ENCODE peak calls at places on chromosomes 3 and 15, in nine cellular contexts. One of them, this sample, is unnamed.

GRCh38 chr3:71064976-71065763 is 518.4 kb downstream of the FOXP1 start:
- DNase-seq in transverse colon: peak; percentile 66
- DNase-seq in HCT116: no peak
- DNase-seq in tibial nerve: peak; percentile 39
- DNase-seq in A549: peak; percentile 36
- DNase-seq in CD8-positive, alpha-beta T cell: peak; percentile 76
- DNase-seq in breast epithelium: peak; percentile 64
- DNase-seq in esophagus squamous epithelium: no peak
- DNase-seq in mesendoderm: peak; percentile 76
- DNase-seq in this sample: peak; percentile 80

GRCh38 chr3:45787551-45787950 is 8.8 kb downstream of the SLC6A20 start:
- DNase-seq in transverse colon: no peak
- DNase-seq in HCT116: no peak
- DNase-seq in tibial nerve: no peak
- DNase-seq in A549: no peak
- DNase-seq in CD8-positive, alpha-beta T cell: no peak
- DNase-seq in breast epithelium: no peak
- DNase-seq in esophagus squamous epithelium: no peak
- DNase-seq in mesendoderm: no peak
- DNase-seq in this sample: no peak

GRCh38 chr3:161449784-161450183 is 46.8 kb upstream of the OTOL1 start:
- DNase-seq in transverse colon: no peak
- DNase-seq in HCT116: no peak
- DNase-seq in tibial nerve: no peak
- DNase-seq in A549: no peak
- DNase-seq in CD8-positive, alpha-beta T cell: no peak
- DNase-seq in breast epithelium: no peak
- DNase-seq in esophagus squamous epithelium: no peak
- DNase-seq in mesendoderm: no peak
- DNase-seq in this sample: no peak

GRCh38 chr3:2360815-2361214 is 262.1 kb downstream of the CNTN4 start:
- DNase-seq in transverse colon: no peak
- DNase-seq in HCT116: no peak
- DNase-seq in tibial nerve: no peak
- DNase-seq in A549: no peak
- DNase-seq in CD8-positive, alpha-beta T cell: no peak
- DNase-seq in breast epithelium: no peak
- DNase-seq in esophagus squamous epithelium: no peak
- DNase-seq in mesendoderm: no peak
- DNase-seq in this sample: no peak

GRCh38 chr15:39283531-39283930 is 297.3 kb upstream of the THBS1 start:
- DNase-seq in transverse colon: no peak
- DNase-seq in HCT116: no peak
- DNase-seq in tibial nerve: no peak
- DNase-seq in A549: no peak
- DNase-seq in CD8-positive, alpha-beta T cell: no peak
- DNase-seq in breast epithelium: no peak
- DNase-seq in esophagus squamous epithelium: no peak
- DNase-seq in mesendoderm: no peak
- DNase-seq in this sample: no peak

GRCh38 chr3:64575211-64575844 is 112.5 kb downstream of the ADAMTS9 start:
- DNase-seq in transverse colon: no peak
- DNase-seq in HCT116: peak; percentile 13
- DNase-seq in tibial nerve: no peak
- DNase-seq in A549: peak; percentile 13
- DNase-seq in CD8-positive, alpha-beta T cell: no peak
- DNase-seq in breast epithelium: no peak
- DNase-seq in esophagus squamous epithelium: no peak
- DNase-seq in mesendoderm: peak; percentile 59
- DNase-seq in this sample: no peak

GRCh38 chr3:73784647-73785420 is 160.1 kb upstream of the PDZRN3 start:
- DNase-seq in transverse colon: no peak
- DNase-seq in HCT116: no peak
- DNase-seq in tibial nerve: no peak
- DNase-seq in A549: no peak
- DNase-seq in CD8-positive, alpha-beta T cell: no peak
- DNase-seq in breast epithelium: no peak
- DNase-seq in esophagus squamous epithelium: no peak
- DNase-seq in mesendoderm: no peak
- DNase-seq in this sample: no peak

GRCh38 chr3:9770276-9770812 is 597 bp upstream of the CAMK1 start:
- DNase-seq in transverse colon: peak; percentile 86
- DNase-seq in HCT116: no peak
- DNase-seq in tibial nerve: peak; percentile 94
- DNase-seq in A549: no peak
- DNase-seq in CD8-positive, alpha-beta T cell: no peak
- DNase-seq in breast epithelium: peak; percentile 77
- DNase-seq in esophagus squamous epithelium: no peak
- DNase-seq in mesendoderm: no peak
- DNase-seq in this sample: no peak

GRCh38 chr15:90191795-90192494 is 9.2 kb upstream of the SEMA4B start:
- DNase-seq in transverse colon: peak; percentile 91
- DNase-seq in HCT116: peak; percentile 16
- DNase-seq in tibial nerve: peak; percentile 43
- DNase-seq in A549: no peak
- DNase-seq in CD8-positive, alpha-beta T cell: peak; percentile 37
- DNase-seq in breast epithelium: peak; percentile 75
- DNase-seq in esophagus squamous epithelium: peak; percentile 55
- DNase-seq in mesendoderm: no peak
- DNase-seq in this sample: peak; percentile 77

GRCh38 chr3:136518102-136518501 is 234.1 kb downstream of the STAG1 start:
- DNase-seq in transverse colon: no peak
- DNase-seq in HCT116: no peak
- DNase-seq in tibial nerve: no peak
- DNase-seq in A549: no peak
- DNase-seq in CD8-positive, alpha-beta T cell: no peak
- DNase-seq in breast epithelium: no peak
- DNase-seq in esophagus squamous epithelium: no peak
- DNase-seq in mesendoderm: no peak
- DNase-seq in this sample: no peak

GRCh38 chr15:80876034-80876433 is 96.9 kb downstream of the CEMIP start:
- DNase-seq in transverse colon: no peak
- DNase-seq in HCT116: no peak
- DNase-seq in tibial nerve: no peak
- DNase-seq in A549: no peak
- DNase-seq in CD8-positive, alpha-beta T cell: no peak
- DNase-seq in breast epithelium: no peak
- DNase-seq in esophagus squamous epithelium: no peak
- DNase-seq in mesendoderm: no peak
- DNase-seq in this sample: peak; percentile 30

GRCh38 chr3:16364963-16365362 is 100.0 kb downstream of the OXNAD1 start:
- DNase-seq in transverse colon: no peak
- DNase-seq in HCT116: no peak
- DNase-seq in tibial nerve: no peak
- DNase-seq in A549: no peak
- DNase-seq in CD8-positive, alpha-beta T cell: no peak
- DNase-seq in breast epithelium: no peak
- DNase-seq in esophagus squamous epithelium: no peak
- DNase-seq in mesendoderm: no peak
- DNase-seq in this sample: no peak

DNA sequence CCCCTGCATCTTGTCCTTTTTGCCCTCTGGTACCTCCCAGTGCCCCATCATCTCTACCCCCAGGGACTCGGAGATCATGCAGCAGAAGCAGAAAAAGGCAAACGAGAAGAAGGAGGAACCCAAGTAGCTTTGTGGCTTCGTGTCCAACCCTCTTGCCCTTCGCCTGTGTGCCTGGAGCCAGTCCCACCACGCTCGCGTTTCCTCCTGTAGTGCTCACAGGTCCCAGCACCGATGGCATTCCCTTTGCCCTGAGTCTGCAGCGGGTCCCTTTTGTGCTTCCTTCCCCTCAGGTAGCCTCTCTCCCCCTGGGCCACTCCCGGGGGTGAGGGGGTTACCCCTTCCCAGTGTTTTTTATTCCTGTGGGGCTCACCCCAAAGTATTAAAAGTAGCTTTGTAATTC is 1.5 kb downstream of the SERF2 start:
- DNase-seq in transverse colon: no peak
- DNase-seq in HCT116: no peak
- DNase-seq in tibial nerve: no peak
- DNase-seq in A549: no peak
- DNase-seq in CD8-positive, alpha-beta T cell: no peak
- DNase-seq in breast epithelium: no peak
- DNase-seq in esophagus squamous epithelium: no peak
- DNase-seq in mesendoderm: no peak
- DNase-seq in this sample: no peak
- H3K4me3 ChIP-seq in transverse colon: peak overlapping the region; percentile 90
- H3K4me3 ChIP-seq in HCT116: peak overlapping the region; percentile 99
- H3K4me3 ChIP-seq in tibial nerve: peak overlapping the region; percentile 93
- H3K4me3 ChIP-seq in A549: peak overlapping the region; percentile 100
- H3K4me3 ChIP-seq in CD8-positive, alpha-beta T cell: peak overlapping the region; percentile 98
- H3K4me3 ChIP-seq in breast epithelium: peak overlapping the region; percentile 98
- H3K4me3 ChIP-seq in esophagus squamous epithelium: peak overlapping the region; percentile 78
- H3K4me3 ChIP-seq in mesendoderm: no peak overlapping the region
- H3K4me3 ChIP-seq in this sample: peak overlapping the region; percentile 93

GRCh38 chr15:70318996-70319465 is 221.3 kb upstream of the TLE3 start:
- DNase-seq in transverse colon: peak; percentile 46
- DNase-seq in HCT116: no peak
- DNase-seq in tibial nerve: no peak
- DNase-seq in A549: no peak
- DNase-seq in CD8-positive, alpha-beta T cell: no peak
- DNase-seq in breast epithelium: no peak
- DNase-seq in esophagus squamous epithelium: no peak
- DNase-seq in mesendoderm: no peak
- DNase-seq in this sample: no peak
- H3K4me1 ChIP-seq in transverse colon: peaks cover 26% of the 10 kb centered on the region
- H3K4me1 ChIP-seq in HCT116: peaks cover 3% of the 10 kb centered on the region
- H3K4me1 ChIP-seq in tibial nerve: peaks cover 43% of the 10 kb centered on the region
- H3K4me1 ChIP-seq in A549: peaks cover 4% of the 10 kb centered on the region
- H3K4me1 ChIP-seq in CD8-positive, alpha-beta T cell: no peaks in the 10 kb centered on the region
- H3K4me1 ChIP-seq in breast epithelium: peaks cover 15% of the 10 kb centered on the region
- H3K4me1 ChIP-seq in esophagus squamous epithelium: peaks cover 14% of the 10 kb centered on the region
- H3K4me1 ChIP-seq in mesendoderm: peaks cover 29% of the 10 kb centered on the region
- H3K4me1 ChIP-seq in this sample: no peaks in the 10 kb centered on the region

DNA sequence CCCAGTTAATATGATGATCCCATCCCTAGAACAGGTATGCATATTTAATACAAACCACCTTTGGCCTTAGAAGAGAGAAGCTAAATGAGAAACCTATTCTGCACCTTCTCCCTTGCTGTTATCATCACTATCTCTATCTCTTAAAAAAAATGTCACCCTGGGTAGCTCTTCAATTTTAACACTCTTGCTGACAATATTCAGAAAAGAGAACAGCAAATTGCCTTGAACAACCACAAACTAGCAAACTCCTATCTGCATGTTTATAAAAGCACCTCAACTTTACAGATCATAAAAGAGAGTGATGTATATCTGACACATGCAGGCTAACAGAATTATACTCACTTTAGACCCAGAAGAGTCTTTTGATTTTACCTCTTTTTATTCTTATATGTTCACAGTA is 7.4 kb downstream of the TOP2B start:
- DNase-seq in transverse colon: no peak
- DNase-seq in HCT116: no peak
- DNase-seq in tibial nerve: no peak
- DNase-seq in A549: no peak
- DNase-seq in CD8-positive, alpha-beta T cell: no peak
- DNase-seq in breast epithelium: no peak
- DNase-seq in esophagus squamous epithelium: no peak
- DNase-seq in mesendoderm: no peak
- DNase-seq in this sample: no peak
- H3K4me3 ChIP-seq in transverse colon: no peak overlapping the region
- H3K4me3 ChIP-seq in HCT116: no peak overlapping the region
- H3K4me3 ChIP-seq in tibial nerve: no peak overlapping the region
- H3K4me3 ChIP-seq in A549: no peak overlapping the region
- H3K4me3 ChIP-seq in CD8-positive, alpha-beta T cell: no peak overlapping the region
- H3K4me3 ChIP-seq in breast epithelium: no peak overlapping the region
- H3K4me3 ChIP-seq in esophagus squamous epithelium: no peak overlapping the region
- H3K4me3 ChIP-seq in mesendoderm: no peak overlapping the region
- H3K4me3 ChIP-seq in this sample: no peak overlapping the region

DNA sequence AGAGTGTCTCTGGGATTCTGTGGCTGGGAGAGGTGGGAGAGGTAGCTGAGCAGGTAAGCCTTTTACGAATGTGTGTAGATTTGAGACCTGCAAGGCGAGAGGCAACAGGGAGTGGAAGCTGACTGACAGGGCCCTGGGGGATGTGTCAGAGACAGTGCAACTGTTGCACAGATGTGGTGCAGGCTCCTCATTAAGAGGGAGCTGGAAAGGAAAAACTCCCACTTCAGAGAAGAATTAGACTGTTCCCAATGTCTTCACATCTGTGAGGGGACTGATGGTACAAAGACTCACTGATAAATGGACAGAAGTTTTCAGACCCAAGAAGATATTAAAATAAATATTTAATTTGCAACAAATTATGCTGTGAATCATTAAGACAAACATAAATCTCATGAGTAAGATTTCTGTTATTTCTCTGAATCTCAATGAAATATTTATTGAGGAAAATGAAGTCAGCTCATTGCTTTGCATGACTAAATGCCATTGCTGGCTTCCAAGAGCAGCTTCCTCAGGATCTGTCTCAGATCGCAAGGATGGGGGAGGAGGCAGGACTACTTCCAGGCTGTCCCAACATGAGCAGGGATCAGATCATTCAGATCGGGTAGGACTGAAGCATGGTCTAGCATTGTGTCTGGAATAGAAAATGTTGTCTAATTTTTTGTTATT is 127.3 kb upstream of the ROPN1 start:
- DNase-seq in transverse colon: no peak
- DNase-seq in HCT116: no peak
- DNase-seq in tibial nerve: no peak
- DNase-seq in A549: no peak
- DNase-seq in CD8-positive, alpha-beta T cell: no peak
- DNase-seq in breast epithelium: no peak
- DNase-seq in esophagus squamous epithelium: no peak
- DNase-seq in mesendoderm: no peak
- DNase-seq in this sample: no peak
- H3K4me1 ChIP-seq in transverse colon: no peaks in the 10 kb centered on the region
- H3K4me1 ChIP-seq in HCT116: no peaks in the 10 kb centered on the region
- H3K4me1 ChIP-seq in tibial nerve: no peaks in the 10 kb centered on the region
- H3K4me1 ChIP-seq in A549: peaks cover 29% of the 10 kb centered on the region
- H3K4me1 ChIP-seq in CD8-positive, alpha-beta T cell: no peaks in the 10 kb centered on the region
- H3K4me1 ChIP-seq in breast epithelium: no peaks in the 10 kb centered on the region
- H3K4me1 ChIP-seq in esophagus squamous epithelium: peaks cover 7% of the 10 kb centered on the region
- H3K4me1 ChIP-seq in mesendoderm: no peaks in the 10 kb centered on the region
- H3K4me1 ChIP-seq in this sample: peaks cover 3% of the 10 kb centered on the region

DNA sequence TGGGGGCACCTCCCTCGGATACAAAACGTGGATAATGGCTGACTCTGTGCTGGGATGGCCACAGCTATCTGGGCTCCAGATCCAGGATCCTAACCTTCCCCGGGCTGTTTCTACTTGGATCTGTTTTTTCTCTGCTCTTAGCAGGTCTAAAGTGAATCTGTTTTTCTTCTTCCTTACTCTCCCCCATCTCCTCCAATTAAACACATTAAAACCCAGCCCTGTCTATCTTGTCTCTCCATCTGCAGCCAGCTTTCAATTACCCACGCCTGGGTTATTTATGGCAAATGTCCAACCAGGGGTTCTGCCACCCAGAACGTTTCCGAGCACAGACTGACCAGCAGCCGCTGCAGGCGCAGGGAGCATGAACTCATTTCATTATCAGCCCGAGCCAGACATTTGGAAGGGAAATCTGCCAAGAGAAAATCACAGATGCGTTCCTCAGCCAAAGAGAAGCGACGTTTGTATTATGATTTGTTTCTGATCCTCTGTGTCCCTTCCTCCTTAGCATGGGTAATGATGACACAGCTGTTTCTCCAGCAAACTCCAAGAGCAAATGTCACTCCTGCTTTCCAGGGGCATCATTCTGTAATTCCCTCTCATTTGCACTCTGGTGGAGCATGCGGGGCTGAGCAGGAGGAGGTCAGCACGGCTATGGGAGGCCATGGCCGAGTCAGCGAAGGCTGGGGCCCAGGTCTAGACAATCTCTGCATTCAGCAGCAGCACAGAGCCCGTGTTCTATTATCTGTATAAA is 42.0 kb downstream of the UMPS start:
- DNase-seq in transverse colon: no peak
- DNase-seq in HCT116: no peak
- DNase-seq in tibial nerve: peak; percentile 39
- DNase-seq in A549: no peak
- DNase-seq in CD8-positive, alpha-beta T cell: no peak
- DNase-seq in breast epithelium: no peak
- DNase-seq in esophagus squamous epithelium: no peak
- DNase-seq in mesendoderm: no peak
- DNase-seq in this sample: peak; percentile 79
- H3K4me3 ChIP-seq in transverse colon: no peak overlapping the region
- H3K4me3 ChIP-seq in HCT116: no peak overlapping the region
- H3K4me3 ChIP-seq in tibial nerve: no peak overlapping the region
- H3K4me3 ChIP-seq in A549: no peak overlapping the region
- H3K4me3 ChIP-seq in CD8-positive, alpha-beta T cell: no peak overlapping the region
- H3K4me3 ChIP-seq in breast epithelium: no peak overlapping the region
- H3K4me3 ChIP-seq in esophagus squamous epithelium: no peak overlapping the region
- H3K4me3 ChIP-seq in mesendoderm: no peak overlapping the region
- H3K4me3 ChIP-seq in this sample: no peak overlapping the region